ENCODE peak calls at places on chromosomes 2 and 18, in eight cellular contexts. D is naive thymus-derived CD4-positive, alpha-beta T cell; X is spleen; V is right lobe of liver; O is thyroid gland; Q is uterus; Y is tibial artery; F is GM12878. N is an unnamed sample.

GRCh38 chr2:45891719-45892118 is 240.2 kb downstream of the PRKCE start:
- DNase-seq in X (no peak), F (no peak), Q (no peak), D (peak; percentile 37), V (no peak), O (peak; percentile 64), Y (no peak), N (no peak)

GRCh38 chr2:180910831-180911665 is 69.4 kb upstream of the UBE2E3 start:
- DNase-seq in Q (no peak), V (no peak), Y (no peak), F (no peak), X (peak; percentile 57), O (no peak), D (no peak), N (no peak)

GRCh38 chr2:174059178-174059874 is 94.2 kb upstream of the SP3 start:
- DNase-seq in F (no peak), X (no peak), V (no peak), Y (no peak), Q (no peak), O (no peak), D (no peak), N (no peak)

GRCh38 chr2:196291873-196292800 is 120.8 kb upstream of the STK17B start:
- DNase-seq in Q (no peak), V (no peak), X (no peak), O (peak; percentile 75), D (no peak), F (no peak), Y (no peak), N (no peak)

GRCh38 chr2:215241791-215242305 is 70.0 kb upstream of the ATIC start:
- DNase-seq in D (no peak), X (no peak), V (no peak), Q (no peak), F (no peak), Y (no peak), O (no peak), N (no peak)

GRCh38 chr2:240420206-240420899 is 15.1 kb upstream of the GPC1 start:
- DNase-seq in D (no peak), Q (no peak), X (peak; percentile 62), O (no peak), V (peak; percentile 30), F (no peak), Y (peak; percentile 40), N (no peak)

GRCh38 chr2:240604939-240605716 is 18.6 kb downstream of the CAPN10 start:
- DNase-seq in X (peak; percentile 70), Q (no peak), O (no peak), F (no peak), V (peak; percentile 42), Y (peak; percentile 52), D (no peak), N (peak; percentile 91)

GRCh38 chr2:109171444-109172334 is 42.7 kb downstream of the SH3RF3 start:
- DNase-seq in O (peak; percentile 18), D (no peak), F (no peak), Y (peak; percentile 96), Q (peak; percentile 56), V (no peak), X (no peak), N (peak; percentile 36)

GRCh38 chr2:28547906-28548600 is 52.2 kb downstream of the PLB1 start:
- DNase-seq in X (no peak), Q (no peak), D (no peak), V (no peak), F (no peak), Y (no peak), O (no peak), N (no peak)

GRCh38 chr2:174340400-174341300 is 5.9 kb downstream of the SP9 start:
- DNase-seq in X (peak; percentile 78), F (no peak), Y (no peak), D (no peak), V (no peak), Q (no peak), O (no peak), N (no peak)

GRCh38 chr2:58194451-58194850 is 46.7 kb downstream of the FANCL start:
- DNase-seq in D (no peak), X (no peak), O (no peak), Q (no peak), F (no peak), Y (no peak), V (no peak), N (no peak)

GRCh38 chr2:233690444-233690843 is 2.2 kb upstream of the UGT1A6 start:
- DNase-seq in O (peak; percentile 63), Y (no peak), X (no peak), D (no peak), Q (no peak), F (no peak), V (no peak), N (no peak)

GRCh38 chr2:235827585-235827992 is 333.7 kb downstream of the AGAP1 start:
- DNase-seq in Y (no peak), V (no peak), X (peak; percentile 51), F (no peak), Q (no peak), O (no peak), D (no peak), N (no peak)

GRCh38 chr18:11862468-11863137 is 11.4 kb downstream of the CHMP1B start:
- DNase-seq in D (no peak), V (no peak), X (no peak), Q (no peak), F (no peak), O (peak; percentile 20), Y (no peak), N (no peak)

GRCh38 chr2:239055756-239056493 is 208.0 kb downstream of the TWIST2 start:
- DNase-seq in Y (no peak), D (no peak), O (no peak), F (no peak), X (peak; percentile 64), V (no peak), Q (no peak), N (no peak)

GRCh38 chr2:18546586-18546985 is 13.9 kb downstream of the RDH14 start:
- DNase-seq in Q (no peak), V (no peak), D (peak; percentile 7), O (no peak), Y (no peak), X (no peak), F (no peak), N (no peak)

GRCh38 chr2:240642806-240643092 is 17.5 kb downstream of the GPR35 start:
- DNase-seq in Y (peak; percentile 62), Q (no peak), V (no peak), O (no peak), D (no peak), F (no peak), X (no peak), N (no peak)

GRCh38 chr2:70977605-70978205 is 725 bp upstream of the ANKRD53 start:
- DNase-seq in V (peak; percentile 44), Y (peak; percentile 74), O (peak; percentile 70), X (peak; percentile 79), F (no peak), Q (peak; percentile 69), D (peak; percentile 30), N (no peak)

GRCh38 chr2:240589381-240589780 is 2.8 kb downstream of the CAPN10 start:
- DNase-seq in O (no peak), V (peak; percentile 44), Y (peak; percentile 48), D (no peak), F (no peak), X (peak; percentile 71), Q (no peak), N (no peak)

GRCh38 chr2:171883275-171883893 is 10.7 kb downstream of the SLC25A12 start:
- DNase-seq in D (no peak), X (no peak), V (no peak), Q (no peak), O (no peak), F (no peak), Y (no peak), N (no peak)
- H3K4me3 ChIP-seq in D (no peak overlapping the region), X (no peak overlapping the region), V (no peak overlapping the region), Q (no peak overlapping the region), O (no peak overlapping the region), F (no peak overlapping the region), Y (no peak overlapping the region), N (no peak overlapping the region)

DNA sequence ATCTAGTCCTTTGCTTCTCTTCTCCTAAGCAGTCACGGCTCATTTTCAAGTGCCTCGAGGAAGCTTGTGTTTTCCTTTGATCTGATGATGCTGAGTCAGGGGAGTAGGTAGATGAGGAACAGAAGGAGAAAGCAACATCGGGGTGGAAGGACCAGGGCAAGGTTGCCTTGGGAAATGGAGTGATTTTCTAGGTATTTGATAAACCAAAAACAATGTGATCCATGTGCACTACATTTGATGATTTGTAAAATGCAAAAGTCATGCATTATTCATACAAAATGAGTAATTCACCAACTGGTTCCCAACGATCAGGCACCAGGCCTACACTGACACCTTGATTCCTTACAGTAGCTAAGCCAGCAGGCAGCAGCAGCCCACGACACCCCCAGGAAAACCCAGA is 205.3 kb downstream of the ANAPC1 start:
- DNase-seq in Y (no peak), F (no peak), D (no peak), Q (no peak), V (no peak), X (no peak), O (peak; percentile 30), N (no peak)
- H3K4me1 ChIP-seq in Y (peaks cover 3% of the 10 kb centered on the region), F (no peaks in the 10 kb centered on the region), D (no peaks in the 10 kb centered on the region), Q (no peaks in the 10 kb centered on the region), V (peaks cover 1% of the 10 kb centered on the region), X (peaks cover 29% of the 10 kb centered on the region), O (peaks cover 8% of the 10 kb centered on the region), N (no peaks in the 10 kb centered on the region)

GRCh38 chr2:33205693-33206434 is 259.1 kb downstream of the LTBP1 start:
- DNase-seq in V (no peak), F (peak; percentile 73), D (no peak), X (no peak), Q (no peak), O (no peak), Y (no peak), N (no peak)

GRCh38 chr2:33209976-33210375 is 263.2 kb downstream of the LTBP1 start:
- DNase-seq in Y (no peak), V (no peak), O (no peak), X (no peak), F (no peak), D (no peak), Q (no peak), N (no peak)

GRCh38 chr2:33204945-33205344 is 258.2 kb downstream of the LTBP1 start:
- DNase-seq in O (no peak), D (no peak), V (no peak), Q (no peak), Y (no peak), X (no peak), F (no peak), N (no peak)

GRCh38 chr2:33208400-33208799 is 261.6 kb downstream of the LTBP1 start:
- DNase-seq in D (no peak), Q (no peak), X (no peak), Y (no peak), O (no peak), F (no peak), V (no peak), N (no peak)

DNA sequence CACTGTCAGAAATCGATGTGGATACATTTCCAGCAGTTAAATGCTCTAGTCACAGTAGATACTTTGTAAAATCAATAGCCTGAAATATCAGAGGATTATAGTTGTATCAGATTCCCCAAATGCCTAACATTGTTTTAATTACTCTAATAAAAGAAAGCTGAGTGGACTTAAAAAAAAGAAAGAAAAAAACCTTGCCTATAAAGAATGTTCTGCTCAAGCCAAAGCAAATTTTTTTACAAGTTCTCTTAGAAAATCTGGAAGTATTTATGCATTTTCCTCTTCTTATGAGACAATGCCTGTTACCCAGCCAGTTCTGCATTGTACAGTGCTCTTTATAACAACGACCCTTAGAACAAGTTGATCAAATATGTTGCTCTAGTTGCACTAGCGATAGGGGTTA is 260.6 kb downstream of the LTBP1 start:
- DNase-seq in X (no peak), O (no peak), Q (no peak), D (no peak), V (no peak), Y (no peak), F (no peak), N (no peak)
- H3K4me3 ChIP-seq in X (no peak overlapping the region), O (no peak overlapping the region), Q (no peak overlapping the region), D (no peak overlapping the region), V (no peak overlapping the region), Y (no peak overlapping the region), F (no peak overlapping the region), N (no peak overlapping the region)

GRCh38 chr2:207978177-207978576 is 47.1 kb downstream of the PLEKHM3 start:
- DNase-seq in O (no peak), F (no peak), V (no peak), Q (no peak), D (no peak), Y (no peak), X (no peak), N (no peak)
- H3K4me1 ChIP-seq in O (peaks cover 15% of the 10 kb centered on the region), F (peaks cover 2% of the 10 kb centered on the region), V (peaks cover 13% of the 10 kb centered on the region), Q (no peaks in the 10 kb centered on the region), D (no peaks in the 10 kb centered on the region), Y (no peaks in the 10 kb centered on the region), X (peaks cover 22% of the 10 kb centered on the region), N (no peaks in the 10 kb centered on the region)

N was measured in colonic mucosa.